ENCODE peak calls at places on chromosome 4, in ten cellular contexts. L is anterior cingulate cortex; H is AG08396; M is iPS-NIHi11; N is NCI-H1694 treated with DMSO at 0.1 percent for 48 hours; G is activated CD8-positive, alpha-beta memory T cell treated with anti-CD3 and anti-CD28 coated beads for 48 hours; Y is T-helper 9 cell; R is activated CD4-positive, alpha-beta T cell treated with anti-CD3 and anti-CD28 coated beads, Interleukin-2, amount 10 ng/mL, durations not matched to agents 24 days and 14 days; K is RCC 7860; U is CD4-positive, alpha-beta T cell. W is an unnamed sample.
A peak's percentile ranks its signal among the peaks of the same experiment; 100 is the strongest.

GRCh38 chr4:68346461-68346860 is 3.4 kb downstream of the YTHDC1 start:
- DNase-seq in R (no peak), U (no peak), N (no peak), M (no peak), G (no peak), Y (no peak), L (no peak), H (no peak), K (peak; percentile 15), W (peak; percentile 4)

GRCh38 chr4:173182403-173182802 is 13.8 kb downstream of the GALNT7 start:
- DNase-seq in Y (no peak), M (no peak), U (no peak), K (peak; percentile 80), L (no peak), N (no peak), G (no peak), R (peak; percentile 13), H (peak; percentile 77), W (peak; percentile 81)

GRCh38 chr4:2061208-2062131 is 2.3 kb downstream of the NAT8L start:
- DNase-seq in U (no peak), L (no peak), Y (no peak), G (no peak), N (no peak), R (no peak), H (no peak), K (no peak), M (no peak), W (no peak)

GRCh38 chr4:173318648-173319211 is 15.4 kb downstream of the HMGB2 start:
- DNase-seq in G (no peak), K (peak; percentile 13), U (no peak), R (no peak), M (no peak), L (no peak), Y (no peak), N (peak; percentile 55), H (peak; percentile 16), W (peak; percentile 45)

GRCh38 chr4:4662230-4662629 is 120.4 kb upstream of the STX18 start:
- DNase-seq in U (no peak), M (no peak), H (no peak), R (no peak), L (no peak), N (no peak), K (no peak), G (no peak), Y (no peak), W (no peak)

GRCh38 chr4:156293657-156294297 is 340.1 kb upstream of the CTSO start:
- DNase-seq in R (no peak), M (no peak), L (no peak), N (no peak), G (no peak), H (peak; percentile 16), Y (no peak), K (peak; percentile 70), U (no peak), W (peak; percentile 68)

GRCh38 chr4:113116414-113117345 is 67.2 kb downstream of the ANK2 start:
- DNase-seq in G (no peak), N (no peak), M (no peak), R (no peak), Y (no peak), U (no peak), L (peak; percentile 41), K (no peak), H (no peak), W (no peak)

GRCh38 chr4:1792832-1793495 is at the start of gene FGFR3:
- DNase-seq in N (no peak), M (peak; percentile 98), R (peak; percentile 82), L (no peak), Y (peak; percentile 28), G (no peak), U (no peak), K (no peak), H (peak; percentile 91), W (no peak)

GRCh38 chr4:56386091-56386490 is 1.2 kb downstream of the AASDH start:
- DNase-seq in Y (no peak), U (no peak), L (no peak), G (no peak), K (no peak), H (no peak), R (no peak), M (no peak), N (no peak), W (no peak)

GRCh38 chr4:60531790-60532189 is 668.3 kb upstream of the ADGRL3 start:
- DNase-seq in U (no peak), Y (no peak), N (no peak), G (no peak), R (no peak), L (no peak), M (no peak), H (no peak), K (no peak), W (no peak)

GRCh38 chr4:95124906-95125504 is 367.2 kb downstream of the BMPR1B start:
- DNase-seq in K (peak; percentile 41), G (no peak), R (no peak), L (no peak), U (no peak), M (peak; percentile 44), Y (no peak), H (peak; percentile 50), N (no peak), W (peak; percentile 61)

GRCh38 chr4:107757860-107758476 is 37.9 kb upstream of the PAPSS1 start:
- DNase-seq in Y (no peak), G (no peak), R (no peak), K (peak; percentile 32), N (peak; percentile 40), U (no peak), H (peak; percentile 23), L (no peak), M (no peak), W (peak; percentile 5)

GRCh38 chr4:62301500-62301899 is 1101.4 kb downstream of the ADGRL3 start:
- DNase-seq in R (no peak), M (no peak), N (no peak), H (no peak), U (no peak), G (no peak), L (no peak), K (no peak), Y (no peak), W (no peak)

GRCh38 chr4:71293705-71294104 is 45.1 kb upstream of the SLC4A4 start:
- DNase-seq in M (no peak), Y (no peak), H (no peak), G (no peak), U (no peak), K (peak; percentile 75), R (no peak), L (no peak), N (no peak), W (peak; percentile 63)

GRCh38 chr4:89538886-89539285 is 231.3 kb upstream of the GPRIN3 start:
- DNase-seq in L (no peak), R (no peak), U (no peak), K (no peak), Y (no peak), G (no peak), H (no peak), N (no peak), M (no peak), W (no peak)

GRCh38 chr4:23631255-23631950 is 258.4 kb downstream of the PPARGC1A start:
- DNase-seq in L (no peak), Y (no peak), H (no peak), K (no peak), G (no peak), N (no peak), U (no peak), R (no peak), M (no peak), W (no peak)

GRCh38 chr4:3611778-3612177 is 79.6 kb upstream of the LRPAP1 start:
- DNase-seq in K (no peak), H (no peak), U (no peak), M (no peak), R (no peak), G (no peak), N (no peak), L (no peak), Y (no peak), W (no peak)

GRCh38 chr4:171203425-171203824 is 609.8 kb upstream of the GALNTL6 start:
- DNase-seq in H (no peak), R (no peak), M (no peak), L (no peak), K (peak; percentile 35), G (no peak), U (no peak), Y (no peak), N (no peak), W (no peak)

GRCh38 chr4:4755306-4755705 is 104.2 kb upstream of the MSX1 start:
- DNase-seq in M (no peak), H (no peak), G (no peak), U (no peak), L (no peak), K (no peak), R (no peak), N (no peak), Y (no peak), W (no peak)

GRCh38 chr4:1244081-1244977 is 4.6 kb downstream of the CTBP1 start:
- DNase-seq in H (peak; percentile 9), N (no peak), Y (no peak), G (no peak), K (no peak), R (no peak), U (no peak), L (no peak), M (no peak), W (no peak)

GRCh38 chr4:5045099-5045498 is 6.2 kb upstream of the STK32B start:
- DNase-seq in H (no peak), U (no peak), Y (no peak), G (no peak), M (no peak), R (no peak), N (no peak), K (no peak), L (peak; percentile 22), W (no peak)

GRCh38 chr4:151325320-151326246 is at the start of gene SH3D19:
- DNase-seq in G (no peak), M (peak; percentile 75), K (peak; percentile 18), Y (no peak), N (no peak), R (no peak), L (no peak), U (no peak), H (peak; percentile 51), W (peak; percentile 30)

GRCh38 chr4:185016946-185017797 is 1.1 kb upstream of the HELT start:
- DNase-seq in U (no peak), N (no peak), K (no peak), G (no peak), M (peak; percentile 40), Y (no peak), L (no peak), H (no peak), R (no peak), W (no peak)

GRCh38 chr4:66376921-66377320 is 706.6 kb upstream of the EPHA5 start:
- DNase-seq in Y (no peak), R (no peak), N (no peak), G (no peak), L (no peak), H (no peak), U (no peak), M (no peak), K (no peak), W (no peak)

GRCh38 chr4:94588900-94589693 is 137.4 kb downstream of the PDLIM5 start:
- DNase-seq in R (no peak), M (no peak), Y (no peak), K (no peak), U (no peak), G (no peak), N (no peak), L (no peak), H (no peak), W (peak; percentile 43)

W was measured in HCEC 1CT.